ENCODE peak calls at places on chromosomes 4 and X, in five cellular contexts. V is GM12878, J is K562, A is GM23338, N is HepG2. L is an unnamed sample.

GRCh38 chr4:113825272-113825671 is 63.7 kb upstream of the CAMK2D start:
- DNase-seq in N (no peak), J (no peak), V (peak; percentile 95), A (no peak), L (no peak)

GRCh38 chr4:32768664-32769389 is 2048.7 kb downstream of the PCDH7 start:
- DNase-seq in J (no peak), N (peak; percentile 42), V (no peak), A (no peak), L (no peak)

GRCh38 chrX:132750312-132751042 is 208.0 kb downstream of the HS6ST2 start:
- DNase-seq in A (no peak), J (no peak), V (no peak), N (no peak), L (no peak)

GRCh38 chrX:101206471-101206870 is 13.1 kb upstream of the DRP2 start:
- DNase-seq in A (peak; percentile 52), V (no peak), N (peak; percentile 16), J (peak; percentile 30), L (peak; percentile 15)

GRCh38 chr4:76374744-76375143 is 46.2 kb downstream of the CCDC158 start:
- DNase-seq in A (no peak), N (no peak), V (no peak), J (no peak), L (no peak)

GRCh38 chrX:51395807-51396728 is 63.4 kb downstream of the NUDT10 start:
- DNase-seq in V (no peak), N (no peak), A (peak; percentile 73), J (peak; percentile 16), L (no peak)

GRCh38 chrX:69493193-69493592 is 10.9 kb upstream of the NALF2 start:
- DNase-seq in A (peak; percentile 82), J (peak; percentile 18), V (no peak), N (peak; percentile 44), L (peak; percentile 30)

GRCh38 chr4:151325320-151326246 is at the start of gene SH3D19:
- DNase-seq in V (no peak), A (peak; percentile 69), N (peak; percentile 99), J (peak; percentile 6), L (peak; percentile 61)

GRCh38 chrX:101642086-101642485 is 17.6 kb downstream of the ARMCX2 start:
- DNase-seq in N (no peak), J (no peak), A (no peak), V (no peak), L (no peak)

GRCh38 chr4:46211406-46211805 is 87.6 kb upstream of the GABRG1 start:
- DNase-seq in N (no peak), V (no peak), J (no peak), A (no peak), L (no peak)

GRCh38 chr4:7189475-7190277 is 2.7 kb upstream of the SORCS2 start:
- DNase-seq in A (no peak), V (no peak), N (peak; percentile 21), J (no peak), L (peak; percentile 11)

GRCh38 chr4:149121015-149121404 is 678.8 kb upstream of the NR3C2 start:
- DNase-seq in N (no peak), A (no peak), V (no peak), J (no peak), L (no peak)

GRCh38 chrX:151015684-151016083 is 32.5 kb downstream of the HMGB3 start:
- DNase-seq in V (no peak), J (no peak), A (no peak), N (no peak), L (no peak)

GRCh38 chr4:108166441-108167315 is 2.1 kb downstream of the LEF1 start:
- DNase-seq in N (peak; percentile 10), A (peak; percentile 94), J (peak; percentile 73), V (no peak), L (no peak)

GRCh38 chrX:108312011-108312410 is 126.2 kb downstream of the COL4A6 start:
- DNase-seq in N (no peak), V (no peak), J (no peak), A (no peak), L (no peak)

GRCh38 chrX:27964432-27964831 is 16.8 kb downstream of the DCAF8L1 start:
- DNase-seq in A (peak; percentile 4), V (no peak), J (no peak), N (no peak), L (peak; percentile 10)

GRCh38 chr4:56653461-56654237 is 27.4 kb downstream of the HOPX start:
- DNase-seq in V (no peak), N (no peak), J (no peak), A (peak; percentile 9), L (no peak)

GRCh38 chr4:56655627-56656345 is 25.3 kb downstream of the HOPX start:
- DNase-seq in N (no peak), J (no peak), A (peak; percentile 33), V (no peak), L (no peak)

GRCh38 chr4:56654238-56654632 is 26.9 kb downstream of the HOPX start:
- DNase-seq in N (no peak), V (no peak), J (no peak), A (no peak), L (no peak)

GRCh38 chr4:56656346-56656643 is 24.8 kb downstream of the HOPX start:
- DNase-seq in V (no peak), J (no peak), N (no peak), A (peak; percentile 49), L (no peak)

DNA sequence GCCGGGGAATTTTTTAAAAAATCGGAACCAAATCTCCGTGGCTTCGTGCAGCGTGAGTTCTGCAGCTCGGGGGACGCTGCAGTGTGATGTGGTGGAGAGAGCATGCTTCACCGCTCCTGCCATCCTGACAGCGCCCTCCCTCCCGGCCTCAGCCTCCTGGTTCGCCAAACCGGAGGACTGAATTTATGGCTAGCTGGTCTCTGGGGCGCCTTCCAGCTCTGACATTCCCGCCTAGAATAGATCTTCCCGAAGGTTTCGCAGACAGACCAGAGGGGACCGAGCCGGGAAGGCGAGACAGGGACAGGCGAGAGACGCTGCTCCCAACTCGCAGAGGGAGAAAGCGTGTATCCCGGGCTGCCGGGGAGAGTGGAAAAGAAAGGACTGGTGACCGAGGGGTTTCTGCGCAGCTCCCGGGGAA is 25.9 kb downstream of the HOPX start:
- DNase-seq in N (no peak), A (peak; percentile 76), J (no peak), V (no peak), L (no peak)
- H3K27ac ChIP-seq in N (no peak overlapping the region), A (no peak overlapping the region), J (no peak overlapping the region), V (no peak overlapping the region), L (no peak overlapping the region)

GRCh38 chr4:14743601-14744000 is 258.7 kb upstream of the CPEB2 start:
- DNase-seq in J (no peak), N (no peak), V (no peak), A (no peak), L (no peak)

GRCh38 chr4:14744346-14744745 is 257.9 kb upstream of the CPEB2 start:
- DNase-seq in N (no peak), A (peak; percentile 21), V (no peak), J (no peak), L (no peak)

GRCh38 chr4:14742054-14742453 is 260.2 kb upstream of the CPEB2 start:
- DNase-seq in A (no peak), J (no peak), N (no peak), V (no peak), L (no peak)

GRCh38 chr4:14743172-14743571 is 259.1 kb upstream of the CPEB2 start:
- DNase-seq in V (no peak), A (no peak), N (no peak), J (no peak), L (no peak)
- TF ChIP-seq JUNB in V (no peak), A (no peak), N (no peak), J (no peak), L (no peak)

DNA sequence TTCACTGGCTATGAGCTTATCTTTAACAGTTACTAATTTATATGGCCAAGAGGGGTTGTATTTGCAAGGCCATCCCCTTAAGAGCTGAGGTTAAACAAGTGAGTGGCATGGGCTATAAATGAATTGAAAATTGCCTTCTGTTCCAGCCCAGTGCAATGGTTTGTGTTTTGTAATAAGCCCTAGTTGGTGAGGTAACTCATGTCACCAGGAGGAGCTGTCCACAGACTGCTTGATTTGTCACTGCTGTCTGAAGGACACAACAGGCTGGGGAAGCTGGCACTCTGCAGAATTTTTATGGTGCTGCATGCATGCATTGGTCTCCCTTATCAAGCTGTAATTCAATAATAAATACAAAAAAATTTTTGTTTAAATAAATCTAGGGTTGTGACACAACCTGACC is 223.8 kb downstream of the IL1RAPL2 start:
- DNase-seq in N (no peak), J (no peak), A (no peak), V (no peak), L (no peak)
- H3K27ac ChIP-seq in N (no peak overlapping the region), J (no peak overlapping the region), A (no peak overlapping the region), V (no peak overlapping the region), L (no peak overlapping the region)

GRCh38 chrX:73812256-73812655 is 249.3 kb downstream of the CHIC1 start:
- DNase-seq in N (no peak), J (no peak), A (no peak), V (no peak), L (no peak)
- TF ChIP-seq JUNB in N (no peak), J (no peak), A (no peak), V (no peak), L (no peak)

GRCh38 chr4:72218953-72219352 is 187.2 kb downstream of the NPFFR2 start:
- DNase-seq in A (no peak), N (no peak), J (no peak), V (no peak), L (no peak)
- H3K27ac ChIP-seq in A (no peak overlapping the region), N (no peak overlapping the region), J (no peak overlapping the region), V (no peak overlapping the region), L (no peak overlapping the region)

GRCh38 chr4:85107553-85107952 is 141.1 kb upstream of the WDFY3 start:
- DNase-seq in V (no peak), A (no peak), N (no peak), J (no peak), L (no peak)

GRCh38 chr4:85106805-85107336 is 140.4 kb upstream of the WDFY3 start:
- DNase-seq in J (no peak), A (no peak), V (no peak), N (no peak), L (no peak)

GRCh38 chr4:85102606-85103005 is 136.1 kb upstream of the WDFY3 start:
- DNase-seq in A (no peak), J (no peak), N (no peak), V (no peak), L (no peak)
- TF ChIP-seq JUNB in A (no peak), J (no peak), N (no peak), V (no peak), L (no peak)

GRCh38 chr4:128386761-128387599 is 99.4 kb upstream of the PGRMC2 start:
- DNase-seq in A (no peak), N (no peak), J (peak; percentile 36), V (no peak), L (peak; percentile 42)
- H3K27ac ChIP-seq in A (no peak overlapping the region), N (no peak overlapping the region), J (no peak overlapping the region), V (no peak overlapping the region), L (peak overlapping the region; percentile 87)

L was measured in A549.